ENCODE peak calls at places on chromosomes 4 and X, in seven cellular contexts. One of them, this sample, is unnamed.

GRCh38 chr4:113837397-113837796 is 75.9 kb upstream of the CAMK2D start:
- DNase-seq in H9: no peak
- DNase-seq in mesenchymal stem cell: peak
- DNase-seq in IMR-90: peak
- DNase-seq in mesendoderm: peak
- DNase-seq in H1: no peak
- DNase-seq in trophoblast cell: no peak
- DNase-seq in this sample: no peak

GRCh38 chr4:65839288-65839919 is 169.1 kb upstream of the EPHA5 start:
- DNase-seq in mesenchymal stem cell: no peak
- DNase-seq in H9: no peak
- DNase-seq in mesendoderm: no peak
- DNase-seq in trophoblast cell: no peak
- DNase-seq in IMR-90: no peak
- DNase-seq in H1: no peak
- DNase-seq in this sample: no peak

GRCh38 chr4:127965803-127966175 is 583 bp downstream of the ABHD18 start:
- DNase-seq in H9: peak
- DNase-seq in mesenchymal stem cell: peak
- DNase-seq in H1: peak
- DNase-seq in trophoblast cell: peak
- DNase-seq in IMR-90: peak
- DNase-seq in mesendoderm: peak
- DNase-seq in this sample: no peak

GRCh38 chrX:30830544-30830943 is 58.5 kb downstream of the TAB3 start:
- DNase-seq in trophoblast cell: no peak
- DNase-seq in mesenchymal stem cell: no peak
- DNase-seq in H1: no peak
- DNase-seq in H9: no peak
- DNase-seq in mesendoderm: no peak
- DNase-seq in IMR-90: no peak
- DNase-seq in this sample: no peak

GRCh38 chr4:107913283-107913899 is 18.0 kb upstream of the CYP2U1 start:
- DNase-seq in H1: no peak
- DNase-seq in mesendoderm: peak
- DNase-seq in mesenchymal stem cell: peak
- DNase-seq in trophoblast cell: peak
- DNase-seq in IMR-90: peak
- DNase-seq in H9: no peak
- DNase-seq in this sample: peak

GRCh38 chr4:52833941-52834525 is 28.1 kb upstream of the RASL11B start:
- DNase-seq in mesendoderm: peak
- DNase-seq in H1: no peak
- DNase-seq in mesenchymal stem cell: no peak
- DNase-seq in IMR-90: peak
- DNase-seq in H9: no peak
- DNase-seq in trophoblast cell: peak
- DNase-seq in this sample: no peak

GRCh38 chr4:123077330-123077729 is 154.9 kb upstream of the NUDT6 start:
- DNase-seq in mesendoderm: no peak
- DNase-seq in mesenchymal stem cell: no peak
- DNase-seq in H1: no peak
- DNase-seq in H9: no peak
- DNase-seq in trophoblast cell: no peak
- DNase-seq in IMR-90: no peak
- DNase-seq in this sample: no peak

GRCh38 chr4:2402053-2402452 is 16.4 kb downstream of the ZFYVE28 start:
- DNase-seq in mesendoderm: peak
- DNase-seq in mesenchymal stem cell: peak
- DNase-seq in H9: peak
- DNase-seq in IMR-90: no peak
- DNase-seq in trophoblast cell: no peak
- DNase-seq in H1: peak
- DNase-seq in this sample: peak

GRCh38 chr4:15314974-15315373 is 112.9 kb upstream of the C1QTNF7 start:
- DNase-seq in H1: no peak
- DNase-seq in H9: no peak
- DNase-seq in mesendoderm: no peak
- DNase-seq in trophoblast cell: no peak
- DNase-seq in IMR-90: peak
- DNase-seq in mesenchymal stem cell: peak
- DNase-seq in this sample: no peak

GRCh38 chr4:142846729-142847606 is 867 bp upstream of the INPP4B start:
- DNase-seq in IMR-90: no peak
- DNase-seq in mesenchymal stem cell: peak
- DNase-seq in H9: peak
- DNase-seq in mesendoderm: peak
- DNase-seq in H1: peak
- DNase-seq in trophoblast cell: peak
- DNase-seq in this sample: peak

GRCh38 chrX:31658360-31658759 is 586.5 kb upstream of the FTHL17 start:
- DNase-seq in mesendoderm: peak
- DNase-seq in trophoblast cell: no peak
- DNase-seq in mesenchymal stem cell: peak
- DNase-seq in H9: no peak
- DNase-seq in IMR-90: peak
- DNase-seq in H1: no peak
- DNase-seq in this sample: no peak

GRCh38 chr4:44157611-44158277 is 290.9 kb downstream of the KCTD8 start:
- DNase-seq in mesendoderm: no peak
- DNase-seq in mesenchymal stem cell: peak
- DNase-seq in H1: no peak
- DNase-seq in trophoblast cell: no peak
- DNase-seq in H9: no peak
- DNase-seq in IMR-90: peak
- DNase-seq in this sample: no peak

GRCh38 chrX:132444936-132445335 is 43.9 kb downstream of the MBNL3 start:
- DNase-seq in mesenchymal stem cell: no peak
- DNase-seq in H1: no peak
- DNase-seq in H9: no peak
- DNase-seq in mesendoderm: no peak
- DNase-seq in trophoblast cell: no peak
- DNase-seq in IMR-90: no peak
- DNase-seq in this sample: no peak

GRCh38 chr4:72094054-72094780 is 62.4 kb downstream of the NPFFR2 start:
- DNase-seq in mesenchymal stem cell: no peak
- DNase-seq in trophoblast cell: no peak
- DNase-seq in H1: no peak
- DNase-seq in IMR-90: no peak
- DNase-seq in H9: no peak
- DNase-seq in mesendoderm: peak
- DNase-seq in this sample: no peak

GRCh38 chr4:27154706-27155105 is 294.1 kb downstream of the STIM2 start:
- DNase-seq in H1: no peak
- DNase-seq in IMR-90: peak
- DNase-seq in mesendoderm: no peak
- DNase-seq in trophoblast cell: no peak
- DNase-seq in mesenchymal stem cell: peak
- DNase-seq in H9: no peak
- DNase-seq in this sample: no peak

GRCh38 chr4:113472864-113473263 is 288.7 kb downstream of the CAMK2D start:
- DNase-seq in H9: no peak
- DNase-seq in IMR-90: no peak
- DNase-seq in H1: no peak
- DNase-seq in trophoblast cell: no peak
- DNase-seq in mesendoderm: no peak
- DNase-seq in mesenchymal stem cell: no peak
- DNase-seq in this sample: no peak

GRCh38 chr4:128831526-128832252 is 22.2 kb downstream of the JADE1 start:
- DNase-seq in IMR-90: peak
- DNase-seq in H1: no peak
- DNase-seq in mesenchymal stem cell: peak
- DNase-seq in trophoblast cell: no peak
- DNase-seq in H9: peak
- DNase-seq in mesendoderm: peak
- DNase-seq in this sample: peak

GRCh38 chrX:134373736-134374135 is 86.2 kb upstream of the HPRT1 start:
- DNase-seq in mesenchymal stem cell: peak
- DNase-seq in H1: no peak
- DNase-seq in H9: no peak
- DNase-seq in trophoblast cell: no peak
- DNase-seq in IMR-90: no peak
- DNase-seq in mesendoderm: no peak
- DNase-seq in this sample: no peak

GRCh38 chr4:39541987-39542632 is 14.9 kb upstream of the UGDH start:
- DNase-seq in H9: no peak
- DNase-seq in H1: no peak
- DNase-seq in mesenchymal stem cell: no peak
- DNase-seq in IMR-90: no peak
- DNase-seq in trophoblast cell: no peak
- DNase-seq in mesendoderm: no peak
- DNase-seq in this sample: no peak

GRCh38 chr4:123776267-123776666 is 379.7 kb downstream of the SPRY1 start:
- DNase-seq in mesendoderm: no peak
- DNase-seq in trophoblast cell: no peak
- DNase-seq in H9: no peak
- DNase-seq in H1: no peak
- DNase-seq in IMR-90: no peak
- DNase-seq in mesenchymal stem cell: no peak
- DNase-seq in this sample: no peak

GRCh38 chr4:70721747-70722146 is at the start of gene RUFY3:
- DNase-seq in H1: no peak
- DNase-seq in mesenchymal stem cell: peak
- DNase-seq in H9: no peak
- DNase-seq in trophoblast cell: no peak
- DNase-seq in mesendoderm: no peak
- DNase-seq in IMR-90: peak
- DNase-seq in this sample: no peak

GRCh38 chr4:81827568-81828202 is 356.0 kb upstream of the RASGEF1B start:
- DNase-seq in mesendoderm: no peak
- DNase-seq in IMR-90: no peak
- DNase-seq in mesenchymal stem cell: no peak
- DNase-seq in H1: no peak
- DNase-seq in trophoblast cell: no peak
- DNase-seq in H9: no peak
- DNase-seq in this sample: no peak

GRCh38 chr4:7533267-7533666 is 98.5 kb upstream of the PSAPL1 start:
- DNase-seq in mesenchymal stem cell: no peak
- DNase-seq in H1: no peak
- DNase-seq in IMR-90: no peak
- DNase-seq in H9: no peak
- DNase-seq in mesendoderm: no peak
- DNase-seq in trophoblast cell: no peak
- DNase-seq in this sample: no peak

GRCh38 chr4:123553733-123554132 is 157.1 kb downstream of the SPRY1 start:
- DNase-seq in H1: no peak
- DNase-seq in IMR-90: no peak
- DNase-seq in trophoblast cell: no peak
- DNase-seq in mesendoderm: peak
- DNase-seq in mesenchymal stem cell: no peak
- DNase-seq in H9: no peak
- DNase-seq in this sample: no peak

GRCh38 chr4:152700151-152700550 is 20.4 kb upstream of the TMEM154 start:
- DNase-seq in H1: peak
- DNase-seq in mesendoderm: peak
- DNase-seq in mesenchymal stem cell: no peak
- DNase-seq in H9: peak
- DNase-seq in trophoblast cell: no peak
- DNase-seq in IMR-90: no peak
- DNase-seq in this sample: no peak

GRCh38 chr4:152696764-152697250 is 17.0 kb upstream of the TMEM154 start:
- DNase-seq in IMR-90: peak
- DNase-seq in mesendoderm: no peak
- DNase-seq in H1: no peak
- DNase-seq in H9: no peak
- DNase-seq in mesenchymal stem cell: peak
- DNase-seq in trophoblast cell: no peak
- DNase-seq in this sample: no peak

GRCh38 chr4:152697284-152698011 is 17.7 kb upstream of the TMEM154 start:
- DNase-seq in mesenchymal stem cell: no peak
- DNase-seq in trophoblast cell: no peak
- DNase-seq in mesendoderm: no peak
- DNase-seq in IMR-90: no peak
- DNase-seq in H1: no peak
- DNase-seq in H9: no peak
- DNase-seq in this sample: no peak

GRCh38 chr4:152699313-152699712 is 19.5 kb upstream of the TMEM154 start:
- DNase-seq in IMR-90: no peak
- DNase-seq in H9: no peak
- DNase-seq in mesendoderm: no peak
- DNase-seq in H1: no peak
- DNase-seq in mesenchymal stem cell: no peak
- DNase-seq in trophoblast cell: no peak
- DNase-seq in this sample: no peak

DNA sequence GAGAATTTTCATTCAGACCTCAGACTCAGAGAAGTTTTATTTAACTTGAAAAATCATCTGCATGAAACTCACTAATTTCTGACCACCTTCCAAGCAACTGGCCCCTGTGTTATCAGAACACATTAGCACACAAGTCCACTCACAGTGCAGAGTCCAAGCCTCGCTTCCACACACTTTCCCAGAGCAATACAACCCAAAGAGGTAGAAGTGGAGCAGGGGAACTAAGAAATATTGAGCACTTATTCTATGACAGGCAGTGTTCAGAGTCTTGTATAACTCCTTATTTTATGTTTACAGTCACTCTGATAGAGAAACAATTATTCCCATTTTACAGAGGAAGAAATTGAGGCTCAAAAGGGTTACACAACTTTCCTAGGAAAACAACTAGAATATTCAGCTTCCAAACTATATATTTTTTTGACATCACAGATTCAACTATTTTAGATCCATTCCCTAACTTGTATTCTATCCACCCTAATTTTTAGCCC is 18.3 kb upstream of the TMEM154 start:
- DNase-seq in H9: no peak
- DNase-seq in mesenchymal stem cell: no peak
- DNase-seq in IMR-90: no peak
- DNase-seq in trophoblast cell: no peak
- DNase-seq in H1: no peak
- DNase-seq in mesendoderm: no peak
- DNase-seq in this sample: no peak
- H3K23ac ChIP-seq in H9: no peak
- H3K23ac ChIP-seq in mesenchymal stem cell: no peak
- H3K23ac ChIP-seq in IMR-90: no peak
- H3K23ac ChIP-seq in trophoblast cell: no peak
- H3K23ac ChIP-seq in H1: no peak
- H3K23ac ChIP-seq in mesendoderm: no peak
- H3K23ac ChIP-seq in this sample: no peak

GRCh38 chr4:6381571-6382123 is 90.8 kb downstream of the PPP2R2C start:
- DNase-seq in IMR-90: no peak
- DNase-seq in H9: no peak
- DNase-seq in trophoblast cell: no peak
- DNase-seq in mesendoderm: no peak
- DNase-seq in H1: no peak
- DNase-seq in mesenchymal stem cell: no peak
- DNase-seq in this sample: no peak
- H3K23ac ChIP-seq in IMR-90: no peak
- H3K23ac ChIP-seq in H9: no peak
- H3K23ac ChIP-seq in trophoblast cell: no peak
- H3K23ac ChIP-seq in mesendoderm: no peak
- H3K23ac ChIP-seq in H1: no peak
- H3K23ac ChIP-seq in mesenchymal stem cell: no peak
- H3K23ac ChIP-seq in this sample: no peak

GRCh38 chrX:109843963-109844751 is 111.1 kb upstream of the ACSL4 start:
- DNase-seq in H1: no peak
- DNase-seq in mesendoderm: no peak
- DNase-seq in mesenchymal stem cell: peak
- DNase-seq in H9: no peak
- DNase-seq in trophoblast cell: peak
- DNase-seq in IMR-90: peak
- DNase-seq in this sample: no peak
- H3K23ac ChIP-seq in H1: no peak
- H3K23ac ChIP-seq in mesendoderm: no peak
- H3K23ac ChIP-seq in mesenchymal stem cell: no peak
- H3K23ac ChIP-seq in H9: no peak
- H3K23ac ChIP-seq in trophoblast cell: no peak
- H3K23ac ChIP-seq in IMR-90: no peak
- H3K23ac ChIP-seq in this sample: no peak

GRCh38 chr4:139337612-139338011 is 35.3 kb upstream of the NDUFC1 start:
- DNase-seq in H9: no peak
- DNase-seq in IMR-90: no peak
- DNase-seq in mesendoderm: no peak
- DNase-seq in mesenchymal stem cell: no peak
- DNase-seq in H1: no peak
- DNase-seq in trophoblast cell: no peak
- DNase-seq in this sample: no peak
- H3K23ac ChIP-seq in H9: no peak
- H3K23ac ChIP-seq in IMR-90: no peak
- H3K23ac ChIP-seq in mesendoderm: no peak
- H3K23ac ChIP-seq in mesenchymal stem cell: no peak
- H3K23ac ChIP-seq in H1: no peak
- H3K23ac ChIP-seq in trophoblast cell: no peak
- H3K23ac ChIP-seq in this sample: no peak

This sample was measured in neuronal stem cell.